ENCODE peak calls at places on chromosomes 16 and 17, in ten cellular contexts. W is heart left ventricle; X is esophagus squamous epithelium; L is brain microvascular endothelial cell; F is CD8-positive, alpha-beta T cell; P is gastrocnemius medialis; D is HCT116; T is body of pancreas; I is transverse colon; C is substantia nigra. H is an unnamed sample.

GRCh38 chr16:8958344-8958808 is 5.3 kb downstream of the USP7 start:
- DNase-seq in F (no peak), T (peak; percentile 32), D (no peak), W (peak; percentile 59), P (peak; percentile 66), L (peak; percentile 84), C (no peak), I (peak; percentile 52), X (no peak), H (no peak)

GRCh38 chr17:43791589-43791988 is 11.4 kb downstream of the CFAP97D1 start:
- DNase-seq in P (no peak), W (no peak), D (peak; percentile 82), L (peak; percentile 31), F (no peak), I (no peak), X (no peak), C (no peak), T (peak; percentile 47), H (peak; percentile 34)

GRCh38 chr16:4511441-4512082 is 27.0 kb downstream of the CDIP1 start:
- DNase-seq in D (no peak), F (no peak), T (peak; percentile 88), I (peak; percentile 56), C (no peak), L (peak; percentile 36), X (no peak), W (peak; percentile 73), P (no peak), H (no peak)

GRCh38 chr16:84555418-84556196 is 51.1 kb upstream of the MEAK7 start:
- DNase-seq in W (no peak), C (no peak), X (no peak), D (no peak), F (no peak), P (no peak), T (no peak), L (no peak), I (no peak), H (no peak)

GRCh38 chr16:84059946-84060901 is 17.6 kb upstream of the SLC38A8 start:
- DNase-seq in D (no peak), C (no peak), L (no peak), P (no peak), I (no peak), F (no peak), W (peak; percentile 30), X (no peak), T (no peak), H (no peak)

GRCh38 chr16:85363881-85364280 is 249.2 kb upstream of the GSE1 start:
- DNase-seq in W (no peak), D (no peak), T (no peak), P (no peak), F (no peak), X (no peak), L (peak; percentile 98), C (no peak), I (no peak), H (no peak)

GRCh38 chr16:19116711-19117449 is 3.1 kb downstream of the ITPRIPL2 start:
- DNase-seq in I (no peak), W (no peak), L (no peak), C (no peak), P (no peak), F (no peak), X (no peak), D (no peak), T (no peak), H (no peak)

GRCh38 chr16:88649924-88650748 is 717 bp downstream of the CYBA start:
- DNase-seq in L (no peak), I (peak; percentile 65), F (no peak), W (peak; percentile 48), C (no peak), D (no peak), P (no peak), T (peak; percentile 46), X (no peak), H (no peak)

GRCh38 chr16:55836158-55836611 is 3.3 kb upstream of the CES1 start:
- DNase-seq in C (no peak), P (no peak), I (no peak), L (no peak), D (no peak), W (no peak), F (no peak), X (no peak), T (no peak), H (no peak)

GRCh38 chr16:49158029-49158642 is 123.5 kb downstream of the CBLN1 start:
- DNase-seq in W (no peak), T (peak; percentile 16), D (peak; percentile 7), P (no peak), L (no peak), I (peak; percentile 26), X (no peak), F (no peak), C (no peak), H (peak; percentile 1)

GRCh38 chr16:11255737-11256656 is at the start of gene SOCS1:
- DNase-seq in W (peak; percentile 86), I (peak; percentile 88), L (peak; percentile 74), C (peak; percentile 90), F (peak; percentile 85), X (no peak), P (peak; percentile 75), T (peak; percentile 88), D (peak; percentile 47), H (no peak)

GRCh38 chr17:5879424-5879823 is 190.8 kb upstream of the WSCD1 start:
- DNase-seq in C (no peak), F (no peak), L (no peak), T (no peak), D (no peak), P (no peak), I (no peak), X (no peak), W (no peak), H (no peak)

GRCh38 chr17:7655541-7655840 is 4.8 kb downstream of the ATP1B2 start:
- DNase-seq in P (no peak), F (no peak), C (no peak), D (no peak), T (no peak), I (no peak), X (no peak), W (no peak), L (no peak), H (no peak)

GRCh38 chr16:56866955-56867830 is 2.2 kb downstream of the SLC12A3 start:
- DNase-seq in F (peak; percentile 11), C (no peak), L (peak; percentile 50), P (no peak), W (no peak), T (peak; percentile 66), I (peak; percentile 37), X (no peak), D (peak; percentile 43), H (no peak)

GRCh38 chr17:78415821-78416301 is 37.4 kb downstream of the PGS1 start:
- DNase-seq in W (no peak), X (no peak), C (no peak), P (no peak), L (no peak), D (no peak), F (no peak), I (no peak), T (no peak), H (no peak)

GRCh38 chr17:78416311-78416711 is 37.9 kb downstream of the PGS1 start:
- DNase-seq in W (no peak), L (peak; percentile 26), C (no peak), F (no peak), D (no peak), I (peak; percentile 39), P (no peak), X (no peak), T (peak; percentile 32), H (no peak)

GRCh38 chr17:78412403-78412802 is 34.0 kb downstream of the PGS1 start:
- DNase-seq in P (peak; percentile 67), W (no peak), C (no peak), D (no peak), T (no peak), X (no peak), L (peak; percentile 28), F (no peak), I (no peak), H (no peak)

GRCh38 chr17:78416791-78417530 is 38.5 kb downstream of the PGS1 start:
- DNase-seq in X (no peak), F (no peak), P (no peak), C (no peak), D (no peak), I (peak; percentile 42), T (no peak), W (no peak), L (no peak), H (no peak)

GRCh38 chr17:78414178-78415162 is 36.0 kb downstream of the PGS1 start:
- DNase-seq in P (peak; percentile 39), W (no peak), X (no peak), T (no peak), D (no peak), L (no peak), C (no peak), F (peak; percentile 32), I (no peak), H (no peak)
- H3K27ac ChIP-seq in P (peak overlapping the region; percentile 93), W (peak overlapping the region; percentile 98), X (peak overlapping the region; percentile 85), T (no peak overlapping the region), D (no peak overlapping the region), L (no peak overlapping the region), C (peak overlapping the region; percentile 87), F (peak overlapping the region; percentile 41), I (peak overlapping the region; percentile 28), H (no peak overlapping the region)

GRCh38 chr16:31201511-31202401 is 804 bp downstream of the PYCARD start:
- DNase-seq in D (no peak), F (peak; percentile 20), P (no peak), T (peak; percentile 35), C (no peak), X (no peak), I (peak; percentile 85), L (no peak), W (peak; percentile 41), H (no peak)
- H3K27ac ChIP-seq in D (no peak overlapping the region), F (peak overlapping the region; percentile 53), P (no peak overlapping the region), T (no peak overlapping the region), C (peak overlapping the region; percentile 19), X (peak overlapping the region; percentile 80), I (peak overlapping the region; percentile 90), L (no peak overlapping the region), W (peak overlapping the region; percentile 90), H (peak overlapping the region; percentile 59)

DNA sequence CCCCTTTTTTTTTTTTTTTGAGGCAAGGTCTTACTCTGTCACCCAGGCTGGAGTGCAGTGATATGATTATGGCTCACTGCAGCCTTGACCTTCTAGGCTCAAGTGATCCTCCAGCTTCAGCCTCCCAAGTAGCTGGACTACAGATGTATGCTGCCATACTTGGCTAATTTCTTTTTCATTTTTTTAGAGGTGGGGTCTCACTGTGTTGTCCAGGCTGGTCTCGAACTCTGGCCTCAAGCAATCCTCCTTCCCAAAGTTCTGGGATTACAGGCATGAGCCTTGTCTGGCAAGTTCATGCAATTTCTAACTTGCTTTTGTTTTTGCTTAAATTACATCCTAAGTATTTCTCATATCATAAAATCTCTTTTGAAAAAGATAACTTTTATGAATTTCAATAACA is 33.8 kb upstream of the NFAT5 start:
- DNase-seq in X (no peak), F (no peak), C (no peak), P (no peak), W (no peak), T (no peak), D (no peak), I (no peak), L (no peak), H (no peak)
- H3K27ac ChIP-seq in X (no peak overlapping the region), F (no peak overlapping the region), C (no peak overlapping the region), P (no peak overlapping the region), W (no peak overlapping the region), T (no peak overlapping the region), D (peak overlapping the region; percentile 87), I (no peak overlapping the region), L (no peak overlapping the region), H (peak overlapping the region; percentile 98)

DNA sequence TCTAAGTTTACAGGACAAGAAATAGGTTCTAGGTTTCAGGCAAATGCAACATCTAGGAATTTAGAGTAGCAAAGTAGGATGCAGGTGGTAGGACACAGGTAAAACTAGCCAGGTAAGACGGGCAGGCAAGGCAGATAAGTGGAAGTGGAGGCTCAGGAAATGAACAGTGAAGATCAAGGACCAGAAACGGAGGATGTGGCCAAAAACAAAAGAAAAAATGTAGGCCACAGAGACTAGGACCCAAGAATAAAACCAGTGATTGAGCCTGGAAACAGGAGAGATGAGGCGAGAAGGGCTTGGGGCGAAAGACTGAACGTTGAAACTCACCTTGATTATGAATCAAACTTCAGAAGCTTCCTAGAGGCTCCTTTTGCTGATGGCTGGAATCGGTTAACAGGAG is 24.0 kb downstream of the CPSF4L start:
- DNase-seq in T (no peak), C (no peak), X (no peak), L (no peak), W (no peak), F (no peak), P (no peak), I (no peak), D (no peak), H (no peak)
- H3K27ac ChIP-seq in T (no peak overlapping the region), C (no peak overlapping the region), X (no peak overlapping the region), L (no peak overlapping the region), W (no peak overlapping the region), F (no peak overlapping the region), P (no peak overlapping the region), I (no peak overlapping the region), D (no peak overlapping the region), H (no peak overlapping the region)